ENCODE peak calls at places on chromosomes 13 and 19, in nine cellular contexts. One of them, this sample, is unnamed.

GRCh38 chr19:7203317-7203716 is 90.9 kb downstream of the INSR start:
- DNase-seq in thoracic aorta: no peak
- DNase-seq in effector memory CD4-positive, alpha-beta T cell: no peak
- DNase-seq in neural progenitor cell: no peak
- DNase-seq in pancreas: peak; percentile 50
- DNase-seq in small intestine: peak; percentile 70
- DNase-seq in GM12878: no peak
- DNase-seq in aorta: no peak
- DNase-seq in suprapubic skin: no peak
- DNase-seq in this sample: no peak

GRCh38 chr13:26019881-26020535 is 31.8 kb downstream of the SHISA2 start:
- DNase-seq in thoracic aorta: no peak
- DNase-seq in effector memory CD4-positive, alpha-beta T cell: no peak
- DNase-seq in neural progenitor cell: no peak
- DNase-seq in pancreas: no peak
- DNase-seq in small intestine: no peak
- DNase-seq in GM12878: no peak
- DNase-seq in aorta: no peak
- DNase-seq in suprapubic skin: no peak
- DNase-seq in this sample: no peak

GRCh38 chr19:54456423-54457373 is 6.9 kb downstream of the LENG9 start:
- DNase-seq in thoracic aorta: no peak
- DNase-seq in effector memory CD4-positive, alpha-beta T cell: no peak
- DNase-seq in neural progenitor cell: no peak
- DNase-seq in pancreas: no peak
- DNase-seq in small intestine: no peak
- DNase-seq in GM12878: no peak
- DNase-seq in aorta: peak; percentile 74
- DNase-seq in suprapubic skin: no peak
- DNase-seq in this sample: no peak

GRCh38 chr13:43953370-43953769 is 73.7 kb downstream of the LACC1 start:
- DNase-seq in thoracic aorta: no peak
- DNase-seq in effector memory CD4-positive, alpha-beta T cell: no peak
- DNase-seq in neural progenitor cell: no peak
- DNase-seq in pancreas: no peak
- DNase-seq in small intestine: no peak
- DNase-seq in GM12878: no peak
- DNase-seq in aorta: no peak
- DNase-seq in suprapubic skin: no peak
- DNase-seq in this sample: no peak

GRCh38 chr13:41649659-41650058 is 192.3 kb downstream of the RGCC start:
- DNase-seq in thoracic aorta: no peak
- DNase-seq in effector memory CD4-positive, alpha-beta T cell: no peak
- DNase-seq in neural progenitor cell: peak; percentile 46
- DNase-seq in pancreas: no peak
- DNase-seq in small intestine: no peak
- DNase-seq in GM12878: no peak
- DNase-seq in aorta: no peak
- DNase-seq in suprapubic skin: no peak
- DNase-seq in this sample: no peak

GRCh38 chr13:72199640-72200039 is 332.6 kb upstream of the DACH1 start:
- DNase-seq in thoracic aorta: no peak
- DNase-seq in effector memory CD4-positive, alpha-beta T cell: no peak
- DNase-seq in neural progenitor cell: no peak
- DNase-seq in pancreas: no peak
- DNase-seq in small intestine: no peak
- DNase-seq in GM12878: no peak
- DNase-seq in aorta: no peak
- DNase-seq in suprapubic skin: no peak
- DNase-seq in this sample: no peak

GRCh38 chr13:110555601-110556223 is 5.8 kb downstream of the RAB20 start:
- DNase-seq in thoracic aorta: no peak
- DNase-seq in effector memory CD4-positive, alpha-beta T cell: no peak
- DNase-seq in neural progenitor cell: no peak
- DNase-seq in pancreas: peak; percentile 77
- DNase-seq in small intestine: peak; percentile 72
- DNase-seq in GM12878: no peak
- DNase-seq in aorta: peak; percentile 64
- DNase-seq in suprapubic skin: no peak
- DNase-seq in this sample: no peak

GRCh38 chr13:93775507-93776108 is 549.0 kb downstream of the GPC6 start:
- DNase-seq in thoracic aorta: no peak
- DNase-seq in effector memory CD4-positive, alpha-beta T cell: no peak
- DNase-seq in neural progenitor cell: no peak
- DNase-seq in pancreas: no peak
- DNase-seq in small intestine: no peak
- DNase-seq in GM12878: no peak
- DNase-seq in aorta: no peak
- DNase-seq in suprapubic skin: no peak
- DNase-seq in this sample: no peak

GRCh38 chr13:32147193-32147592 is 115.6 kb downstream of the FRY start:
- DNase-seq in thoracic aorta: no peak
- DNase-seq in effector memory CD4-positive, alpha-beta T cell: no peak
- DNase-seq in neural progenitor cell: no peak
- DNase-seq in pancreas: no peak
- DNase-seq in small intestine: no peak
- DNase-seq in GM12878: no peak
- DNase-seq in aorta: no peak
- DNase-seq in suprapubic skin: no peak
- DNase-seq in this sample: no peak

DNA sequence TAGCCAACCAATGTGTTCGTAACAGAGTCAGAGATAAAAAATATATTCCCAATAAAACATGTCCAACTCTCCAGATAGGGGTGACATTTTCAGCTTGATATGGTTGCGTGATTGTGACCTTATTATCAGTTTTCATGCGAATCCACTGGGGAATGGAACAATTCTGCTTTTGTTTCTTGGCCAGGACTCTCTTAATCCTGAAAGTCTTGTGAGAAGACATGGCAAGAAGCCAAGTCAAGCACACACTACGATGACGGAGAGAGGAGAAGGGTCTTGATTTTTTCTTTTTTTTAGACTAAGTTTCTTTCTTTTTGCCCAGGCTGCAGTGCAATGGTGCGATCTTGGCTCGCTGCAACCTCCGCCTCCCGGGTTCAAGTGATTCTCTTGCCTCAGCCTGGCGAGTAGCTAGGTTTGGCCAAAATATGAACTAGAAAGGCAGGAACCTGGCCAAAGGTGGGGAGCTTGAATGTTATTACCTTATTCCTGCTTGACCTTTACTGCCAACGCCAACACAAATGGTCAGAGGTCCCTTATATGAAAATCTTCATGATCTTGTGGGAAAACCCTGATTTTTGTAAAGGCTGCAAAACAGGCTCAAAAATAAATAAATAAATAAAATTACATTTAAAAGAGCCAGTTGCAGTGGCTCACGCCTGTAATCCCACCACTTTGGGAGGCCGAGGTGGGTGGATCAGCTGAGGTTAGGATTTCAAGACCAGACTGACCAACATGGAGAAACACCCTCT is 14.5 kb downstream of the ZNF816 start:
- DNase-seq in thoracic aorta: no peak
- DNase-seq in effector memory CD4-positive, alpha-beta T cell: no peak
- DNase-seq in neural progenitor cell: no peak
- DNase-seq in pancreas: no peak
- DNase-seq in small intestine: no peak
- DNase-seq in GM12878: no peak
- DNase-seq in aorta: no peak
- DNase-seq in suprapubic skin: peak; percentile 2
- DNase-seq in this sample: no peak
- H3K4me3 ChIP-seq in thoracic aorta: no peak overlapping the region
- H3K4me3 ChIP-seq in effector memory CD4-positive, alpha-beta T cell: no peak overlapping the region
- H3K4me3 ChIP-seq in neural progenitor cell: no peak overlapping the region
- H3K4me3 ChIP-seq in pancreas: no peak overlapping the region
- H3K4me3 ChIP-seq in small intestine: no peak overlapping the region
- H3K4me3 ChIP-seq in GM12878: no peak overlapping the region
- H3K4me3 ChIP-seq in aorta: no peak overlapping the region
- H3K4me3 ChIP-seq in suprapubic skin: no peak overlapping the region
- H3K4me3 ChIP-seq in this sample: no peak overlapping the region

GRCh38 chr19:56299688-56300087 is 15.0 kb downstream of the ZSCAN5A start:
- DNase-seq in thoracic aorta: no peak
- DNase-seq in effector memory CD4-positive, alpha-beta T cell: no peak
- DNase-seq in neural progenitor cell: no peak
- DNase-seq in pancreas: no peak
- DNase-seq in small intestine: no peak
- DNase-seq in GM12878: no peak
- DNase-seq in aorta: no peak
- DNase-seq in suprapubic skin: no peak
- DNase-seq in this sample: no peak

GRCh38 chr19:56304243-56304642 is 10.4 kb downstream of the ZSCAN5A start:
- DNase-seq in thoracic aorta: no peak
- DNase-seq in effector memory CD4-positive, alpha-beta T cell: no peak
- DNase-seq in neural progenitor cell: no peak
- DNase-seq in pancreas: no peak
- DNase-seq in small intestine: no peak
- DNase-seq in GM12878: no peak
- DNase-seq in aorta: no peak
- DNase-seq in suprapubic skin: no peak
- DNase-seq in this sample: no peak

GRCh38 chr19:56301886-56302620 is 12.6 kb downstream of the ZSCAN5A start:
- DNase-seq in thoracic aorta: no peak
- DNase-seq in effector memory CD4-positive, alpha-beta T cell: no peak
- DNase-seq in neural progenitor cell: no peak
- DNase-seq in pancreas: no peak
- DNase-seq in small intestine: no peak
- DNase-seq in GM12878: no peak
- DNase-seq in aorta: no peak
- DNase-seq in suprapubic skin: no peak
- DNase-seq in this sample: no peak

GRCh38 chr19:56297010-56297409 is 17.6 kb downstream of the ZSCAN5A start:
- DNase-seq in thoracic aorta: no peak
- DNase-seq in effector memory CD4-positive, alpha-beta T cell: no peak
- DNase-seq in neural progenitor cell: no peak
- DNase-seq in pancreas: no peak
- DNase-seq in small intestine: no peak
- DNase-seq in GM12878: no peak
- DNase-seq in aorta: no peak
- DNase-seq in suprapubic skin: no peak
- DNase-seq in this sample: no peak

GRCh38 chr19:56301152-56301551 is 13.5 kb downstream of the ZSCAN5A start:
- DNase-seq in thoracic aorta: no peak
- DNase-seq in effector memory CD4-positive, alpha-beta T cell: no peak
- DNase-seq in neural progenitor cell: no peak
- DNase-seq in pancreas: no peak
- DNase-seq in small intestine: no peak
- DNase-seq in GM12878: no peak
- DNase-seq in aorta: no peak
- DNase-seq in suprapubic skin: no peak
- DNase-seq in this sample: no peak
- H3K27ac ChIP-seq in thoracic aorta: no peak overlapping the region
- H3K27ac ChIP-seq in effector memory CD4-positive, alpha-beta T cell: no peak overlapping the region
- H3K27ac ChIP-seq in neural progenitor cell: no peak overlapping the region
- H3K27ac ChIP-seq in pancreas: no peak overlapping the region
- H3K27ac ChIP-seq in small intestine: no peak overlapping the region
- H3K27ac ChIP-seq in GM12878: no peak overlapping the region
- H3K27ac ChIP-seq in aorta: no peak overlapping the region
- H3K27ac ChIP-seq in suprapubic skin: no peak overlapping the region
- H3K27ac ChIP-seq in this sample: no peak overlapping the region

DNA sequence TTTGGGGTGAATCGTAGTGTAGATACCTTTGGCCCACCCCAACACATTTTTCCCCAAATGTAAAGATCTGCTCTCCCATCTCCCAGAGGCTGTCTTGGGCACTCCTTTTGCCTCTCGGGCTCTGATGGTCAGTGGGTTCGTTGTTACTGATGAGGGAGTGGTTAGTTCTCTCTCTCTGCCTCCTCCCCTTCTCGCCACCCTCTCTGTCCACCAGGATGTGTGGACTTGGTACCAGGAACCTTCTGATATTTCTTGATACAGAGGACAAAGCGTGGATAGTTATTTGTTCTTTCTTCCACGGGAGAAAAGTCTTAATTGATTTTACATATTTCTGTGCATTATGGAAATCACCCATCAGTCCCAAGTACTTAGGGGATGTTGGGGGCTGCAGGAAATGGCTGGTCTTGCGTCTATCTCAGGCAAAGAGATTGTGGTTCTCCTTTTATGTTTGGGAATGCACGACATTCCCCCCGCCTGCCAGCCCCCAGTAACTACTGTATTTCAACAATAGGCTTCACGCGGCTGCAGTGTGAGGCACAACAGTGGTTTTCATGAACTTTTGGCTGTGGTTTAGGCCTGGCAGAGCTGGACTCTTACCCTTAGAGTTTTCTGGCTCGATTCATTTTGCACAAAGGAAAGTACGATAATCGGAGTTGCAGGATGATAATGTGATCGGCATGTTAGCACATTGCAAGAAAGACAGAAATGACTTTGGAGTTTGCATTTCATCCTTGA is 79.0 kb upstream of the ZNF536 start:
- DNase-seq in thoracic aorta: no peak
- DNase-seq in effector memory CD4-positive, alpha-beta T cell: no peak
- DNase-seq in neural progenitor cell: no peak
- DNase-seq in pancreas: no peak
- DNase-seq in small intestine: no peak
- DNase-seq in GM12878: no peak
- DNase-seq in aorta: no peak
- DNase-seq in suprapubic skin: no peak
- DNase-seq in this sample: no peak
- H3K4me3 ChIP-seq in thoracic aorta: no peak overlapping the region
- H3K4me3 ChIP-seq in effector memory CD4-positive, alpha-beta T cell: no peak overlapping the region
- H3K4me3 ChIP-seq in neural progenitor cell: no peak overlapping the region
- H3K4me3 ChIP-seq in pancreas: no peak overlapping the region
- H3K4me3 ChIP-seq in small intestine: no peak overlapping the region
- H3K4me3 ChIP-seq in GM12878: no peak overlapping the region
- H3K4me3 ChIP-seq in aorta: no peak overlapping the region
- H3K4me3 ChIP-seq in suprapubic skin: no peak overlapping the region
- H3K4me3 ChIP-seq in this sample: no peak overlapping the region

GRCh38 chr19:38899447-38900219 is at the start of the genes NFKBIB and SIRT2:
- DNase-seq in thoracic aorta: peak; percentile 100
- DNase-seq in effector memory CD4-positive, alpha-beta T cell: peak; percentile 100
- DNase-seq in neural progenitor cell: peak; percentile 100
- DNase-seq in pancreas: peak; percentile 100
- DNase-seq in small intestine: peak; percentile 100
- DNase-seq in GM12878: peak; percentile 99
- DNase-seq in aorta: peak; percentile 99
- DNase-seq in suprapubic skin: peak; percentile 100
- DNase-seq in this sample: peak; percentile 98

GRCh38 chr19:38901683-38902082 is 1.9 kb downstream of the NFKBIB start:
- DNase-seq in thoracic aorta: no peak
- DNase-seq in effector memory CD4-positive, alpha-beta T cell: no peak
- DNase-seq in neural progenitor cell: no peak
- DNase-seq in pancreas: no peak
- DNase-seq in small intestine: no peak
- DNase-seq in GM12878: no peak
- DNase-seq in aorta: no peak
- DNase-seq in suprapubic skin: no peak
- DNase-seq in this sample: no peak

GRCh38 chr19:38898788-38899446 is 501 bp downstream of the SIRT2 start:
- DNase-seq in thoracic aorta: no peak
- DNase-seq in effector memory CD4-positive, alpha-beta T cell: no peak
- DNase-seq in neural progenitor cell: peak; percentile 31
- DNase-seq in pancreas: no peak
- DNase-seq in small intestine: peak; percentile 35
- DNase-seq in GM12878: no peak
- DNase-seq in aorta: no peak
- DNase-seq in suprapubic skin: no peak
- DNase-seq in this sample: no peak

GRCh38 chr19:38900220-38900629 is 456 bp downstream of the NFKBIB start:
- DNase-seq in thoracic aorta: no peak
- DNase-seq in effector memory CD4-positive, alpha-beta T cell: no peak
- DNase-seq in neural progenitor cell: no peak
- DNase-seq in pancreas: no peak
- DNase-seq in small intestine: no peak
- DNase-seq in GM12878: no peak
- DNase-seq in aorta: no peak
- DNase-seq in suprapubic skin: no peak
- DNase-seq in this sample: no peak

GRCh38 chr19:38900816-38901215 is 1.0 kb downstream of the NFKBIB start:
- DNase-seq in thoracic aorta: no peak
- DNase-seq in effector memory CD4-positive, alpha-beta T cell: no peak
- DNase-seq in neural progenitor cell: no peak
- DNase-seq in pancreas: no peak
- DNase-seq in small intestine: no peak
- DNase-seq in GM12878: no peak
- DNase-seq in aorta: no peak
- DNase-seq in suprapubic skin: no peak
- DNase-seq in this sample: no peak
- H3K27ac ChIP-seq in thoracic aorta: no peak overlapping the region
- H3K27ac ChIP-seq in effector memory CD4-positive, alpha-beta T cell: peak overlapping the region; percentile 98
- H3K27ac ChIP-seq in neural progenitor cell: no peak overlapping the region
- H3K27ac ChIP-seq in pancreas: no peak overlapping the region
- H3K27ac ChIP-seq in small intestine: no peak overlapping the region
- H3K27ac ChIP-seq in GM12878: peak overlapping the region; percentile 75
- H3K27ac ChIP-seq in aorta: no peak overlapping the region
- H3K27ac ChIP-seq in suprapubic skin: no peak overlapping the region
- H3K27ac ChIP-seq in this sample: peak overlapping the region; percentile 90

This sample was measured in heart right ventricle.